ENCODE peak calls at places on chromosomes 1 and 21, in five cellular contexts. X, D, L, N and G are unnamed samples.

GRCh38 chr1:21906173-21907078 is 30.7 kb downstream of the HSPG2 start:
- DNase-seq in X (peak; percentile 92), N (no peak), D (no peak), L (peak; percentile 63), G (peak; percentile 85)

GRCh38 chr1:90706437-90707362 is 10.4 kb downstream of the BARHL2 start:
- DNase-seq in N (no peak), D (no peak), X (no peak), L (no peak), G (no peak)

GRCh38 chr1:214979191-214979590 is 103.3 kb upstream of the KCNK2 start:
- DNase-seq in L (no peak), X (no peak), D (no peak), N (no peak), G (peak; percentile 68)

GRCh38 chr1:50420283-50420682 is 3.0 kb downstream of the DMRTA2 start:
- DNase-seq in N (no peak), D (no peak), X (no peak), L (no peak), G (no peak)

GRCh38 chr1:212413902-212414327 is 771 bp downstream of the PACC1 start:
- DNase-seq in D (no peak), X (peak; percentile 18), L (no peak), N (no peak), G (no peak)

GRCh38 chr21:23740463-23740862 is 1866.8 kb downstream of the MRPL39 start:
- DNase-seq in X (no peak), N (no peak), L (no peak), D (no peak), G (no peak)

GRCh38 chr1:223556414-223557124 is 108.9 kb downstream of the CAPN8 start:
- DNase-seq in N (no peak), X (peak; percentile 21), L (no peak), D (peak; percentile 71), G (peak; percentile 25)

GRCh38 chr1:47984175-47984789 is 12.9 kb downstream of the TRABD2B start:
- DNase-seq in X (no peak), N (no peak), D (no peak), L (no peak), G (no peak)

GRCh38 chr1:203692565-203693470 is 66.2 kb downstream of the ATP2B4 start:
- DNase-seq in N (peak; percentile 86), L (peak; percentile 76), X (peak; percentile 95), D (peak; percentile 75), G (peak; percentile 98)

GRCh38 chr21:16794944-16795343 is 717.9 kb upstream of the CXADR start:
- DNase-seq in X (peak; percentile 88), N (peak; percentile 67), L (no peak), D (no peak), G (peak; percentile 96)

GRCh38 chr21:41817228-41817627 is 50.4 kb upstream of the RIPK4 start:
- DNase-seq in N (peak; percentile 55), L (no peak), X (peak; percentile 67), D (peak; percentile 67), G (peak; percentile 81)

GRCh38 chr1:155974208-155975165 is 3.9 kb downstream of the ARHGEF2 start:
- DNase-seq in X (no peak), D (no peak), N (no peak), L (no peak), G (no peak)

GRCh38 chr1:56911098-56911497 is 54.7 kb downstream of the C8B start:
- DNase-seq in X (peak; percentile 17), L (no peak), D (no peak), N (no peak), G (peak; percentile 83)

GRCh38 chr1:202710070-202711025 is at the start of gene SYT2:
- DNase-seq in L (no peak), X (peak; percentile 18), N (no peak), D (peak; percentile 16), G (no peak)

GRCh38 chr1:27392096-27392777 is at the start of gene GPR3:
- DNase-seq in D (peak; percentile 93), N (peak; percentile 41), L (peak; percentile 71), X (peak; percentile 90), G (peak; percentile 88)

GRCh38 chr1:56167596-56167995 is 411.8 kb downstream of the PLPP3 start:
- DNase-seq in D (no peak), N (no peak), X (no peak), L (no peak), G (no peak)

DNA sequence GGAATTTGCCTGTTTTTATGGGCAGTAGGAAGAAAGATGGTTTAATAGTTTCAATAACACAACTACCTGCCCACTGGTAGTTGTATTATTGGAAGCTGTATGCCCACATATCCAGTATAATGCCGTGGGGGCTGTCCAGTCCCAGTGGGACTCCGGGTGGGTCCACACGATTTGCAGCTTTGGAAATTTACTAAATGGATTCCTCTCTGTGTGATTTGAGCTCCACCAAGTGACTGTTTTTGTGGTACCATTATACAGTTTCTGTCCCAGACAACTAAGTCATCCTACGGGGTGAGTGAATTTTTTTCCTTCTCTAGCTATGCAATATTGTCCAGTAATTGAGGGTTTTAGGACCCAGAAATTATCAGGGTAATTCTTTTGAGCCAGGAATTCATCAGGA is 86.8 kb downstream of the PLA2G4A start:
- DNase-seq in X (no peak), L (no peak), N (no peak), D (no peak), G (peak; percentile 11)
- TF ChIP-seq CTCF in X (no peak), L (no peak), N (peak; percentile 13), D (no peak), G (no peak)

DNA sequence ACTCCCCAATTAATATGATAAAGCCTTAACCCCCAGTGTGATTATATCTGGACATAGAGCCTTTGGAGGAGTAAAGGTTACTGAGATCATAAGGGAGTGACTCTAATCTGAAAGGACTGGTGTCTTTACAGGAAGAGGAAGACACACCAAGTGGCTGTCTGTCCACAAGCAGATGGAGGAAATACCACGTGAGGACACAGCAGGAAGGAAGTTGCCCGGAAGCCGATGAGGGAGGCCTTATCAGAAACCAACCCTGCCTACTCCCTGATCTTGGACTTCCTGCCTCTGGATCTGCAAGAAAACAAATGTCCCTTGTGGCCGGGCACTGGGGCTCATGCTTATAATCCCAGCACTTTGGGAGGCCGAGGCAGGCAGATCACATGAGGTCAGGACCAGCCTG is 110.3 kb upstream of the CHRM3 start:
- DNase-seq in N (no peak), L (no peak), D (no peak), X (no peak), G (no peak)
- H3K4me3 ChIP-seq in N (no peak overlapping the region), L (no peak overlapping the region), D (no peak overlapping the region), X (no peak overlapping the region), G (no peak overlapping the region)

GRCh38 chr1:237851209-237851845 is 39.4 kb downstream of the ZP4 start:
- DNase-seq in X (peak; percentile 38), D (peak; percentile 47), L (no peak), N (peak; percentile 10), G (peak; percentile 61)
- TF ChIP-seq CTCF in X (peak; percentile 43), D (peak; percentile 20), L (no peak), N (peak; percentile 56), G (peak; percentile 76)

GRCh38 chr1:159955456-159955855 is 1.4 kb upstream of the SLAMF9 start:
- DNase-seq in X (no peak), N (no peak), L (no peak), D (no peak), G (no peak)
- H3K4me3 ChIP-seq in X (no peak overlapping the region), N (no peak overlapping the region), L (no peak overlapping the region), D (no peak overlapping the region), G (no peak overlapping the region)

DNA sequence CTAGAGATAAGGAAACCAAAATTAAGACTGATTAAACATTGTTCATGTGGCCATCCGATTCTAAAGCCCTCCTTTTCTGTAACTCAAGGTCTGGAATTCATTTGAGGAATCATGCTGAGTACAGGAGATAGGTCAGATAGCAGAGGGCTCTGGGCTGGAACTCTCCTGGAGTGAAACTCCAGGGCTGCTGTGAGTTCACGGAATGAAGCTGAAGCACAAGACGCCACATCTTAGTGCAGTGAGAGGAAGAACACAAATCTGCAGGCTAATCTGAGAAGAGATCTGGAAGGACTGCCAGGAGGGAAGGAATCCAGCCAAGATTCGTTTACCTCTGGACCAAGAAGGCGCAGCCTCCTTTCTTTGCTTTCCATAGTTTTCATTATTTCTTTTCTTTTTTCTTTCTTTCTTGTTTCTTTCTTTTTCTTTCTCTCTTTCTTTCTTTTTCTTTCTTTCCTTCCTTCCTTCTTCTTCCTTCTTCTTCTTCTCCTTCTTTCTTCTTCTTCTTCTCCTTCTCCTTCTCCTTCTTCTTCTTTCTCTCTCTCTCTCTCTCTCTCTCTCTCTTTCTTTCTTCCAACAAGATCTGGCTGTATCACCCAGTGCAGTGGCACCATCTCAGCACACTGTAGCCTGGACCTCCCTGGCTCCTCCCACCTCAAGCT is 74.8 kb upstream of the ATP1B1 start:
- DNase-seq in X (no peak), N (no peak), D (no peak), L (no peak), G (peak; percentile 3)
- TF ChIP-seq CTCF in X (no peak), N (no peak), D (no peak), L (no peak), G (no peak)

GRCh38 chr1:28813931-28814465 is 2.0 kb downstream of the OPRD1 start:
- DNase-seq in N (no peak), X (no peak), D (no peak), L (no peak), G (no peak)
- H3K4me3 ChIP-seq in N (no peak overlapping the region), X (no peak overlapping the region), D (no peak overlapping the region), L (no peak overlapping the region), G (no peak overlapping the region)

GRCh38 chr1:151960780-151961513 is 32.7 kb downstream of the S100A10 start:
- DNase-seq in L (no peak), N (no peak), X (no peak), D (no peak), G (no peak)
- TF ChIP-seq CTCF in L (no peak), N (no peak), X (no peak), D (no peak), G (no peak)

DNA sequence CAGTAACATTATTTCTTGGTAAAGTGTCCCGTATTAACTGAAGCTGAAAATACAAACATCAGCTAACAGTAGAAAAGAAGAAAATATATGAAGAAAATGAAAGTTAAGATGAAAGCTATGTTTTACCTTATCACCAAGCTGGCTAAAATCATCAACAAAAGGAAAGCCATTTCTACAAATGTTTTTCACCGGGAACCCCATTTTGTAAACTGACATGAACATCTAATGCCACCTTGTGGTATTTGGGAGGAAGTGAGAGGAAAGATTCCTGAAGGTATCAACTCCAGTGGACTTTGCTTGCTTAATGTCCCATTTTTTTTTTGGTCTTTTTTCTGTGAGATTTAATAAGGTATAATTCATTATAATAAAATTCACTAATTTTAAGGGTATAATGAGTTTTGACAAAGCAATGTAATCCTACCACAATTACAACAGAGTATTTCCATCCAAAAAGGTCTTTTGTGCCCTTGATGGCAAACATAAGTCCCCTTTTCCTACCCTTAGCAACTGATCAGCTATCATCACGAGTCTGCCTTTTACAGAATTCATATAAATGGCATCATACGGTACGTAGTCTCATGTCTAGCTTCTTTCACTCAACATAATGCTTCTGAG is 7.7 kb downstream of the SDHB start:
- DNase-seq in X (peak; percentile 83), N (no peak), D (no peak), L (no peak), G (peak; percentile 77)
- H3K4me3 ChIP-seq in X (peak overlapping the region; percentile 34), N (no peak overlapping the region), D (peak overlapping the region; percentile 13), L (peak overlapping the region; percentile 40), G (no peak overlapping the region)